ENCODE peak calls at places on chromosomes 4 and X, in four cellular contexts. N, A, H and J are unnamed samples.

GRCh38 chrX:109382332-109382731 is 99.6 kb downstream of the GUCY2F start:
- DNase-seq in A (no peak), N (no peak), H (no peak), J (no peak)

GRCh38 chr4:52051213-52051614 is at the start of gene SPATA18:
- DNase-seq in A (no peak), H (no peak), N (no peak), J (peak; percentile 19)

GRCh38 chr4:112411781-112412281 is 104.1 kb downstream of the NEUROG2 start:
- DNase-seq in N (no peak), H (no peak), A (no peak), J (peak; percentile 49)

GRCh38 chr4:108118505-108118904 is 50.2 kb downstream of the LEF1 start:
- DNase-seq in A (peak; percentile 19), H (peak; percentile 43), N (peak; percentile 66), J (no peak)

GRCh38 chr4:185203380-185204237 is at the start of gene CFAP97:
- DNase-seq in A (peak; percentile 85), N (no peak), H (peak; percentile 65), J (peak; percentile 54)

GRCh38 chrX:115177941-115178340 is 11.3 kb upstream of the RBMXL3 start:
- DNase-seq in A (no peak), N (no peak), H (no peak), J (no peak)

GRCh38 chr4:2177443-2178093 is 64.4 kb downstream of the HAUS3 start:
- DNase-seq in H (peak; percentile 8), N (no peak), A (no peak), J (no peak)

GRCh38 chr4:77240469-77241066 is 83.6 kb downstream of the CCNG2 start:
- DNase-seq in H (peak; percentile 43), A (peak; percentile 79), N (no peak), J (peak; percentile 89)

GRCh38 chr4:39048291-39048690 is 13.7 kb upstream of the KLHL5 start:
- DNase-seq in H (no peak), N (no peak), A (no peak), J (no peak)

GRCh38 chr4:88814043-88814617 is 116.5 kb upstream of the NAP1L5 start:
- DNase-seq in N (no peak), H (no peak), A (no peak), J (peak; percentile 22)

GRCh38 chr4:48127231-48127881 is 6.7 kb downstream of the TXK start:
- DNase-seq in A (no peak), H (no peak), N (no peak), J (no peak)

GRCh38 chr4:57190651-57191481 is 80.7 kb upstream of the IGFBP7 start:
- DNase-seq in A (peak; percentile 70), H (peak; percentile 18), N (no peak), J (peak; percentile 78)

GRCh38 chr4:112751447-112751846 is 114.5 kb downstream of the LARP7 start:
- DNase-seq in A (no peak), N (no peak), H (no peak), J (no peak)

GRCh38 chrX:111847491-111847890 is 28.5 kb upstream of the TRPC5OS start:
- DNase-seq in H (no peak), A (no peak), N (no peak), J (no peak)
- TF ChIP-seq ATF2 in H (no peak), A (no peak), N (no peak), J (no peak)

GRCh38 chrX:69309074-69309792 is 144.0 kb upstream of the PJA1 start:
- DNase-seq in H (peak; percentile 71), A (no peak), N (no peak), J (no peak)

GRCh38 chrX:69314436-69315348 is 149.4 kb upstream of the PJA1 start:
- DNase-seq in H (no peak), A (no peak), N (no peak), J (no peak)

GRCh38 chrX:69307736-69308135 is 142.5 kb upstream of the PJA1 start:
- DNase-seq in N (no peak), A (no peak), H (no peak), J (peak; percentile 24)

GRCh38 chrX:69313622-69314290 is 148.5 kb upstream of the PJA1 start:
- DNase-seq in N (no peak), A (no peak), H (no peak), J (no peak)

GRCh38 chrX:69312141-69312670 is 147.0 kb upstream of the PJA1 start:
- DNase-seq in A (no peak), H (no peak), N (no peak), J (no peak)
- TF ChIP-seq SP1 in A (no peak), H (no peak), N (no peak), J (no peak)

GRCh38 chrX:18422325-18422724 is 3.1 kb upstream of the CDKL5 start:
- DNase-seq in H (no peak), N (no peak), A (no peak), J (no peak)
- TF ChIP-seq ESRRA in H (no peak), N (no peak), A (no peak), J (no peak)

GRCh38 chrX:101759000-101759399 is 99.3 kb upstream of the ARMCX2 start:
- DNase-seq in N (no peak), H (peak; percentile 2), A (peak; percentile 32), J (peak; percentile 56)
- TF ChIP-seq ATF2 in N (no peak), H (no peak), A (no peak), J (no peak)

DNA sequence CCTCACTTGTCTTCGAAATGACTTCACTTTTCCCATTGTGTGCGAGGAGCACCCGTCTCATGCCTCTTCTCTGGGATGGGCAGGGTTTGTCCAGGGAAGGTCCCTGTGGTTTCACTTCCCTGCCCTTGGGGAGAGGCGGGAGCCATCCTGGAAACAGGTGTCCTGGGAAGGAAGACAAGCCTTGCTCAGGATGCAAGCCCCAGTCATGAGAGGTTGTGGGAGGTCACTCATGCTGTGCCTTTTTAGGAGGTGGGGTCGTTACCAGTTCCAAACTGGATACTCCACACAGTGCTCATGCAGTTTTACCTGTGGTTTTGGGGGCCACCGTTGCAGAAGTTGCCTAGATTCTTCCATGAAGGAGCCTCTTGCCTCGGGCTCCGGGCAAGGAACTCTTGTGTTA is 3.8 kb downstream of the RGS12 start:
- DNase-seq in H (no peak), N (no peak), A (no peak), J (no peak)
- TF ChIP-seq SP1 in H (no peak), N (no peak), A (no peak), J (no peak)

GRCh38 chr4:15162465-15163283 is 160.4 kb downstream of the CPEB2 start:
- DNase-seq in H (peak; percentile 15), A (no peak), N (no peak), J (no peak)
- TF ChIP-seq ESRRA in H (no peak), A (no peak), N (no peak), J (no peak)

DNA sequence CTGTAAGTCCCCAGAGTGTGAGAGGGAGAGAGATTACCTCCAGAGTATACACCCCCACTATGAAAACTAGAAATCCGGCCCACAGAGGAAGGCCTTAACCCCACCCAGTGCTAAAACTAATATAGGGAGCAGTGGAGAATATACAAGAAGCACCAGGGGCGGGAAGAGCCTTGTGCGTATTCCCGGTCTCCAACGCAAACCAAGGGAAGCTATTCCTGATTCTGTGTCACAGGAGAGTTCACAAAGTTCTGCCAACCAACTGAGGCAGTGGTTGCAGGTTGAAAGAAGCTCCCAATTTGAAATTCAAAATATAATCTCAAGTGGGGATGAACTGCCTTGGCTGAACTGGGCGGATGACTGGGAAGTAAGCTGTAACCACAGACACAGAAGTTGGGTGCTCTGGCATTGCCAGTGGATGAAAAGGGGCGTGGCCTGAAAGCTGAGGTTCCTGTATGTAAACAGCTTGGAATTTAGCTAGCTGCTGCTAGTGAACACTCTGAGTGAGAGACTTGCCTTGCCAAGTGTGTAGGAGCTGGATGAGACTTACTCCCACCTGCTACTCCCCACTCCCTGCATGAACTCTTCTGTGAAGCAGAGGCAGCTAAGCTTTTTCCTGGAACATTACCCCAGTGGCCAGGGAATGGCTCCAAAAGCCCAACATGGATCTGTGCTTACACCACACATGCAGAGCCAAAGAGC is 32.7 kb downstream of the ELF2 start:
- DNase-seq in H (no peak), N (no peak), A (no peak), J (peak; percentile 43)
- TF ChIP-seq ATF2 in H (no peak), N (no peak), A (no peak), J (no peak)

DNA sequence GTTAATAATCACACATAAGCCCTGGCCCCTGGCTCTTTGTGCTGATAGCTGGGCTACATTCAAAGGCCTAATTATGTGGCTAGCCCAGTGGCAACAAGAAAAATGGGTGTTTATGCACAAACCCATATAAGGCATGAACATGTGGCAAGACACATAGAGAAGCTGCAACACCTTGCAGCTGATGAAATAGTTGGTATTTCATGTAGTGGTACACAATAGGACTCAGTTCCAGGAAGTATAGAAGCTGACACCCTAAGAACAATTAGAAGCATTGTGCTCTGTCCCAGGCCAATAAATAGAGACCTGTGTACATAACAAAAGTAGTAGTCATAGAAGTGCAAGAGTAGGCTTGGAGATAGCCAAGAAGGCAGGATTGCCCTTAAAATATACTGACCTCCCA is 14.7 kb upstream of the ZNF630 start:
- DNase-seq in H (peak; percentile 27), A (no peak), N (no peak), J (no peak)
- TF ChIP-seq SP1 in H (no peak), A (no peak), N (no peak), J (no peak)

GRCh38 chr4:106981431-106981830 is 54.7 kb downstream of the DKK2 start:
- DNase-seq in N (no peak), A (no peak), H (no peak), J (no peak)

GRCh38 chr4:106982711-106983211 is 53.4 kb downstream of the DKK2 start:
- DNase-seq in A (no peak), H (no peak), N (no peak), J (no peak)

GRCh38 chr4:106986486-106986885 is 49.6 kb downstream of the DKK2 start:
- DNase-seq in A (no peak), N (no peak), H (no peak), J (no peak)

GRCh38 chr4:106985830-106986229 is 50.3 kb downstream of the DKK2 start:
- DNase-seq in H (no peak), N (no peak), A (no peak), J (no peak)

GRCh38 chr4:106987314-106987713 is 48.8 kb downstream of the DKK2 start:
- DNase-seq in N (no peak), A (no peak), H (no peak), J (no peak)
- TF ChIP-seq ESRRA in N (no peak), A (no peak), H (no peak), J (no peak)